ENCODE peak calls at places on chromosomes 3 and 15, in seven cellular contexts. S is nephron progenitor cell; T is fibroblast of the aortic adventitia; K is NCI-H1930; N is GM03348; M is HTR-8/SVneo; W is stimulated activated CD4-positive, alpha-beta T cell treated with anti-CD3 and anti-CD28 coated beads, Interleukin-2, amount 100 ng/mL, for 24 hours. C is an unnamed sample.
A peak's percentile ranks its signal among the peaks of the same experiment; 100 is the strongest.

GRCh38 chr15:71752604-71753289 is 57.6 kb upstream of the NR2E3 start:
- DNase-seq in S (peak; percentile 17), T (peak; percentile 94), K (no peak), N (peak; percentile 56), M (peak; percentile 86), W (no peak), C (no peak)

GRCh38 chr3:124935264-124935663 is 713 bp upstream of the MUC13 start:
- DNase-seq in S (no peak), T (no peak), K (no peak), N (no peak), M (no peak), W (no peak), C (no peak)

GRCh38 chr3:54094926-54095325 is 27.4 kb upstream of the CACNA2D3 start:
- DNase-seq in S (no peak), T (no peak), K (no peak), N (no peak), M (no peak), W (no peak), C (no peak)

GRCh38 chr3:126927846-126928245 is 55.1 kb upstream of the PLXNA1 start:
- DNase-seq in S (no peak), T (no peak), K (no peak), N (no peak), M (no peak), W (no peak), C (no peak)

GRCh38 chr3:60431599-60431958 is 819.7 kb downstream of the FHIT start:
- DNase-seq in S (no peak), T (peak; percentile 23), K (no peak), N (peak; percentile 22), M (no peak), W (no peak), C (no peak)

GRCh38 chr3:103295974-103296570 is 861.3 kb downstream of the ZPLD1 start:
- DNase-seq in S (no peak), T (no peak), K (no peak), N (peak; percentile 7), M (no peak), W (no peak), C (no peak)

GRCh38 chr15:65414841-65415621 is 7.7 kb downstream of the IGDCC4 start:
- DNase-seq in S (peak; percentile 64), T (peak; percentile 28), K (no peak), N (no peak), M (no peak), W (no peak), C (no peak)

GRCh38 chr15:39124155-39124924 is 456.5 kb upstream of the THBS1 start:
- DNase-seq in S (no peak), T (peak; percentile 66), K (no peak), N (no peak), M (no peak), W (no peak), C (no peak)

GRCh38 chr3:58161435-58162398 is 49.1 kb downstream of the DNASE1L3 start:
- DNase-seq in S (no peak), T (peak; percentile 93), K (no peak), N (peak; percentile 83), M (peak; percentile 86), W (no peak), C (no peak)

GRCh38 chr3:123376451-123377172 is 72.3 kb downstream of the ADCY5 start:
- DNase-seq in S (no peak), T (no peak), K (no peak), N (no peak), M (no peak), W (no peak), C (no peak)

GRCh38 chr3:176916777-176917176 is 280.5 kb downstream of the TBL1XR1 start:
- DNase-seq in S (no peak), T (no peak), K (no peak), N (no peak), M (no peak), W (no peak), C (no peak)

GRCh38 chr15:64749167-64749566 is 26.2 kb downstream of the RBPMS2 start:
- DNase-seq in S (no peak), T (peak; percentile 22), K (no peak), N (peak; percentile 75), M (peak; percentile 53), W (no peak), C (no peak)

GRCh38 chr3:105996781-105997180 is 128.0 kb upstream of the CBLB start:
- DNase-seq in S (no peak), T (no peak), K (no peak), N (no peak), M (no peak), W (no peak), C (no peak)

GRCh38 chr15:81160312-81161214 is 26.5 kb downstream of the CFAP161 start:
- DNase-seq in S (no peak), T (peak; percentile 96), K (no peak), N (peak; percentile 83), M (no peak), W (no peak), C (no peak)

GRCh38 chr3:167102071-167102470 is 278.0 kb downstream of the ZBBX start:
- DNase-seq in S (no peak), T (no peak), K (no peak), N (no peak), M (no peak), W (no peak), C (no peak)

C was measured in activated naive CD8-positive, alpha-beta T cell treated with anti-CD3 and anti-CD28 coated beads, Interleukin-2, amount 50 U/mL, for 16 hours.